ENCODE peak calls at places on chromosome 6, in four cellular contexts. One of them, this sample, is unnamed. For H3K9me3, the result is how much of the 10 kb centered on the place peaks cover.

GRCh38 chr6:43284986-43285385 is 13.1 kb upstream of the SLC22A7 start:
- DNase-seq in adrenal gland: no peak
- DNase-seq in psoas muscle: no peak
- DNase-seq in CD8-positive, alpha-beta T cell: no peak
- DNase-seq in this sample: no peak

GRCh38 chr6:147693185-147693584 is 184.7 kb downstream of the SAMD5 start:
- DNase-seq in adrenal gland: no peak
- DNase-seq in psoas muscle: no peak
- DNase-seq in CD8-positive, alpha-beta T cell: no peak
- DNase-seq in this sample: no peak

GRCh38 chr6:169833258-169833794 is 81.9 kb downstream of the ERMARD start:
- DNase-seq in adrenal gland: no peak
- DNase-seq in psoas muscle: no peak
- DNase-seq in CD8-positive, alpha-beta T cell: no peak
- DNase-seq in this sample: no peak

GRCh38 chr6:169950558-169950957 is 199.1 kb downstream of the ERMARD start:
- DNase-seq in adrenal gland: no peak
- DNase-seq in psoas muscle: no peak
- DNase-seq in CD8-positive, alpha-beta T cell: no peak
- DNase-seq in this sample: no peak

GRCh38 chr6:20404641-20405032 is 3.0 kb downstream of the E2F3 start:
- DNase-seq in adrenal gland: peak
- DNase-seq in psoas muscle: no peak
- DNase-seq in CD8-positive, alpha-beta T cell: peak
- DNase-seq in this sample: peak

GRCh38 chr6:12069891-12070529 is 57.9 kb downstream of the HIVEP1 start:
- DNase-seq in adrenal gland: no peak
- DNase-seq in psoas muscle: no peak
- DNase-seq in CD8-positive, alpha-beta T cell: no peak
- DNase-seq in this sample: no peak

GRCh38 chr6:161668665-161669064 is 394.8 kb upstream of the AGPAT4 start:
- DNase-seq in adrenal gland: no peak
- DNase-seq in psoas muscle: no peak
- DNase-seq in CD8-positive, alpha-beta T cell: no peak
- DNase-seq in this sample: no peak

GRCh38 chr6:18784794-18785193 is 397.6 kb downstream of the RNF144B start:
- DNase-seq in adrenal gland: no peak
- DNase-seq in psoas muscle: no peak
- DNase-seq in CD8-positive, alpha-beta T cell: no peak
- DNase-seq in this sample: no peak

GRCh38 chr6:132253211-132253610 is 148.1 kb downstream of the MOXD1 start:
- DNase-seq in adrenal gland: no peak
- DNase-seq in psoas muscle: no peak
- DNase-seq in CD8-positive, alpha-beta T cell: no peak
- DNase-seq in this sample: no peak

GRCh38 chr6:106056738-106057390 is 29.3 kb upstream of the PRDM1 start:
- DNase-seq in adrenal gland: no peak
- DNase-seq in psoas muscle: no peak
- DNase-seq in CD8-positive, alpha-beta T cell: no peak
- DNase-seq in this sample: no peak

GRCh38 chr6:87200469-87201174 is 45.3 kb downstream of the ZNF292 start:
- DNase-seq in adrenal gland: peak
- DNase-seq in psoas muscle: peak
- DNase-seq in CD8-positive, alpha-beta T cell: no peak
- DNase-seq in this sample: no peak

GRCh38 chr6:146546440-146546839 is 2.8 kb downstream of the RAB32 start:
- DNase-seq in adrenal gland: no peak
- DNase-seq in psoas muscle: no peak
- DNase-seq in CD8-positive, alpha-beta T cell: no peak
- DNase-seq in this sample: no peak

GRCh38 chr6:17297261-17298080 is 16.3 kb downstream of the RBM24 start:
- DNase-seq in adrenal gland: no peak
- DNase-seq in psoas muscle: no peak
- DNase-seq in CD8-positive, alpha-beta T cell: no peak
- DNase-seq in this sample: no peak

GRCh38 chr6:118787746-118788419 is 106.1 kb upstream of the ASF1A start:
- DNase-seq in adrenal gland: peak
- DNase-seq in psoas muscle: no peak
- DNase-seq in CD8-positive, alpha-beta T cell: no peak
- DNase-seq in this sample: no peak

GRCh38 chr6:43077981-43078411 is 1.9 kb downstream of the PTK7 start:
- DNase-seq in adrenal gland: no peak
- DNase-seq in psoas muscle: no peak
- DNase-seq in CD8-positive, alpha-beta T cell: no peak
- DNase-seq in this sample: no peak

GRCh38 chr6:55826941-55827340 is 48.4 kb downstream of the BMP5 start:
- DNase-seq in adrenal gland: no peak
- DNase-seq in psoas muscle: no peak
- DNase-seq in CD8-positive, alpha-beta T cell: no peak
- DNase-seq in this sample: no peak

GRCh38 chr6:389622-390021 is 1.9 kb upstream of the IRF4 start:
- DNase-seq in adrenal gland: no peak
- DNase-seq in psoas muscle: no peak
- DNase-seq in CD8-positive, alpha-beta T cell: no peak
- DNase-seq in this sample: no peak

GRCh38 chr6:11770546-11771466 is 7.8 kb downstream of the ADTRP start:
- DNase-seq in adrenal gland: peak
- DNase-seq in psoas muscle: peak
- DNase-seq in CD8-positive, alpha-beta T cell: no peak
- DNase-seq in this sample: peak

GRCh38 chr6:39062014-39062740 is 13.6 kb downstream of the GLP1R start:
- DNase-seq in adrenal gland: no peak
- DNase-seq in psoas muscle: no peak
- DNase-seq in CD8-positive, alpha-beta T cell: no peak
- DNase-seq in this sample: no peak

GRCh38 chr6:12097791-12098190 is 85.7 kb downstream of the HIVEP1 start:
- DNase-seq in adrenal gland: no peak
- DNase-seq in psoas muscle: no peak
- DNase-seq in CD8-positive, alpha-beta T cell: no peak
- DNase-seq in this sample: no peak

GRCh38 chr6:75489025-75489424 is 4.6 kb downstream of the FILIP1 start:
- DNase-seq in adrenal gland: no peak
- DNase-seq in psoas muscle: no peak
- DNase-seq in CD8-positive, alpha-beta T cell: no peak
- DNase-seq in this sample: no peak

GRCh38 chr6:11096109-11096508 is 2.5 kb downstream of the SMIM13 start:
- DNase-seq in adrenal gland: peak
- DNase-seq in psoas muscle: no peak
- DNase-seq in CD8-positive, alpha-beta T cell: no peak
- DNase-seq in this sample: no peak

GRCh38 chr6:52102330-52102932 is 15.0 kb upstream of the PKHD1 start:
- DNase-seq in adrenal gland: no peak
- DNase-seq in psoas muscle: no peak
- DNase-seq in CD8-positive, alpha-beta T cell: no peak
- DNase-seq in this sample: no peak

GRCh38 chr6:53930330-53930729 is 135.5 kb downstream of the LRRC1 start:
- DNase-seq in adrenal gland: no peak
- DNase-seq in psoas muscle: no peak
- DNase-seq in CD8-positive, alpha-beta T cell: no peak
- DNase-seq in this sample: no peak

GRCh38 chr6:273441-274111 is 18.7 kb upstream of the DUSP22 start:
- DNase-seq in adrenal gland: no peak
- DNase-seq in psoas muscle: no peak
- DNase-seq in CD8-positive, alpha-beta T cell: no peak
- DNase-seq in this sample: no peak

GRCh38 chr6:12254228-12254627 is 35.9 kb upstream of the EDN1 start:
- DNase-seq in adrenal gland: no peak
- DNase-seq in psoas muscle: no peak
- DNase-seq in CD8-positive, alpha-beta T cell: no peak
- DNase-seq in this sample: no peak

GRCh38 chr6:31901415-31901952 is 402 bp downstream of the ZBTB12 start:
- DNase-seq in adrenal gland: peak
- DNase-seq in psoas muscle: peak
- DNase-seq in CD8-positive, alpha-beta T cell: peak
- DNase-seq in this sample: no peak

GRCh38 chr6:19830171-19830570 is 7.0 kb upstream of the ID4 start:
- DNase-seq in adrenal gland: no peak
- DNase-seq in psoas muscle: no peak
- DNase-seq in CD8-positive, alpha-beta T cell: no peak
- DNase-seq in this sample: no peak

GRCh38 chr6:151494235-151494950 is 576 bp downstream of the CCDC170 start:
- DNase-seq in adrenal gland: peak
- DNase-seq in psoas muscle: peak
- DNase-seq in CD8-positive, alpha-beta T cell: no peak
- DNase-seq in this sample: no peak

GRCh38 chr6:53647437-53648094 is 18.0 kb downstream of the KLHL31 start:
- DNase-seq in adrenal gland: no peak
- DNase-seq in psoas muscle: no peak
- DNase-seq in CD8-positive, alpha-beta T cell: peak
- DNase-seq in this sample: no peak

GRCh38 chr6:151680846-151681425 is 126.5 kb upstream of the ESR1 start:
- DNase-seq in adrenal gland: no peak
- DNase-seq in psoas muscle: no peak
- DNase-seq in CD8-positive, alpha-beta T cell: no peak
- DNase-seq in this sample: no peak

GRCh38 chr6:33768644-33769120 is 20.2 kb downstream of the LEMD2 start:
- DNase-seq in adrenal gland: peak
- DNase-seq in psoas muscle: peak
- DNase-seq in CD8-positive, alpha-beta T cell: peak
- DNase-seq in this sample: no peak

GRCh38 chr6:83221886-83222479 is 28.8 kb downstream of the RWDD2A start:
- DNase-seq in adrenal gland: no peak
- DNase-seq in psoas muscle: no peak
- DNase-seq in CD8-positive, alpha-beta T cell: no peak
- DNase-seq in this sample: no peak

GRCh38 chr6:45710304-45710821 is 305.3 kb downstream of the CLIC5 start:
- DNase-seq in adrenal gland: no peak
- DNase-seq in psoas muscle: no peak
- DNase-seq in CD8-positive, alpha-beta T cell: no peak
- DNase-seq in this sample: no peak
- H3K27ac ChIP-seq in adrenal gland: no peak
- H3K27ac ChIP-seq in psoas muscle: no peak
- H3K27ac ChIP-seq in CD8-positive, alpha-beta T cell: no peak
- H3K27ac ChIP-seq in this sample: no peak

GRCh38 chr6:167699141-167700036 is 127.3 kb upstream of the AFDN start:
- DNase-seq in adrenal gland: peak
- DNase-seq in psoas muscle: peak
- DNase-seq in CD8-positive, alpha-beta T cell: peak
- DNase-seq in this sample: peak

GRCh38 chr6:167698540-167698939 is 128.2 kb upstream of the AFDN start:
- DNase-seq in adrenal gland: no peak
- DNase-seq in psoas muscle: no peak
- DNase-seq in CD8-positive, alpha-beta T cell: no peak
- DNase-seq in this sample: no peak

GRCh38 chr6:167696261-167696660 is 130.4 kb upstream of the AFDN start:
- DNase-seq in adrenal gland: no peak
- DNase-seq in psoas muscle: no peak
- DNase-seq in CD8-positive, alpha-beta T cell: no peak
- DNase-seq in this sample: no peak

GRCh38 chr6:167697316-167697715 is 129.4 kb upstream of the AFDN start:
- DNase-seq in adrenal gland: no peak
- DNase-seq in psoas muscle: no peak
- DNase-seq in CD8-positive, alpha-beta T cell: no peak
- DNase-seq in this sample: no peak

GRCh38 chr6:167695831-167696230 is 130.9 kb upstream of the AFDN start:
- DNase-seq in adrenal gland: no peak
- DNase-seq in psoas muscle: no peak
- DNase-seq in CD8-positive, alpha-beta T cell: no peak
- DNase-seq in this sample: no peak
- H3K9me3 ChIP-seq in adrenal gland: under half
- H3K9me3 ChIP-seq in psoas muscle: under half
- H3K9me3 ChIP-seq in CD8-positive, alpha-beta T cell: under half
- H3K9me3 ChIP-seq in this sample: under half

GRCh38 chr6:113858067-113858604 is 991 bp downstream of the MARCKS start:
- DNase-seq in adrenal gland: no peak
- DNase-seq in psoas muscle: peak
- DNase-seq in CD8-positive, alpha-beta T cell: no peak
- DNase-seq in this sample: no peak
- H3K27ac ChIP-seq in adrenal gland: peak
- H3K27ac ChIP-seq in psoas muscle: peak
- H3K27ac ChIP-seq in CD8-positive, alpha-beta T cell: no peak
- H3K27ac ChIP-seq in this sample: peak

GRCh38 chr6:28738396-28738765 is 185.4 kb downstream of the TRIM27 start:
- DNase-seq in adrenal gland: no peak
- DNase-seq in psoas muscle: no peak
- DNase-seq in CD8-positive, alpha-beta T cell: no peak
- DNase-seq in this sample: no peak

GRCh38 chr6:28734443-28734959 is 189.3 kb downstream of the TRIM27 start:
- DNase-seq in adrenal gland: no peak
- DNase-seq in psoas muscle: no peak
- DNase-seq in CD8-positive, alpha-beta T cell: no peak
- DNase-seq in this sample: no peak

GRCh38 chr6:28741363-28741762 is 182.4 kb downstream of the TRIM27 start:
- DNase-seq in adrenal gland: no peak
- DNase-seq in psoas muscle: no peak
- DNase-seq in CD8-positive, alpha-beta T cell: no peak
- DNase-seq in this sample: no peak

GRCh38 chr6:28736121-28736520 is 187.7 kb downstream of the TRIM27 start:
- DNase-seq in adrenal gland: no peak
- DNase-seq in psoas muscle: no peak
- DNase-seq in CD8-positive, alpha-beta T cell: no peak
- DNase-seq in this sample: no peak

GRCh38 chr6:28737750-28738395 is 185.9 kb downstream of the TRIM27 start:
- DNase-seq in adrenal gland: no peak
- DNase-seq in psoas muscle: no peak
- DNase-seq in CD8-positive, alpha-beta T cell: no peak
- DNase-seq in this sample: no peak
- H3K9me3 ChIP-seq in adrenal gland: under half
- H3K9me3 ChIP-seq in psoas muscle: under half
- H3K9me3 ChIP-seq in CD8-positive, alpha-beta T cell: under half
- H3K9me3 ChIP-seq in this sample: under half

DNA sequence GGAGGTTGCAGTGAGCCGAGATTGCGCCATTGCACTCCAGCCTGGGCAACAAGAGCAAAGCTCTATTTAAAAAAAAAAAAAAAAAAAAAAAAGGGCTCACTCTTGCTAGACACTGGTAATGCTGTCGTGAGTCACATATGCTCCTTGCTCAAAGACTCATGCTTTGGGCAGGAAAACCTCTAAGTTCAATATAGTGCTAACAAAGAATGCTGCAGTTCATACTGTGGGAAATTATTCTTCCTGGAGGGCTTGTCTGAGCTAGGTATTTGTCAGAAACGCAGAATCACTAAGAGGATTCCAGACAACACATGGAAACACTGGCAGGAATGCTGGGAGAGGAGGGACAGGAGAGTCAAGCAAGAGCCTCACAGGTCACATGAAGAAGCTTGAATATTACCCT is 2.3 kb upstream of the LYRM2 start:
- DNase-seq in adrenal gland: no peak
- DNase-seq in psoas muscle: no peak
- DNase-seq in CD8-positive, alpha-beta T cell: no peak
- DNase-seq in this sample: no peak
- H3K27ac ChIP-seq in adrenal gland: no peak
- H3K27ac ChIP-seq in psoas muscle: no peak
- H3K27ac ChIP-seq in CD8-positive, alpha-beta T cell: no peak
- H3K27ac ChIP-seq in this sample: no peak

DNA sequence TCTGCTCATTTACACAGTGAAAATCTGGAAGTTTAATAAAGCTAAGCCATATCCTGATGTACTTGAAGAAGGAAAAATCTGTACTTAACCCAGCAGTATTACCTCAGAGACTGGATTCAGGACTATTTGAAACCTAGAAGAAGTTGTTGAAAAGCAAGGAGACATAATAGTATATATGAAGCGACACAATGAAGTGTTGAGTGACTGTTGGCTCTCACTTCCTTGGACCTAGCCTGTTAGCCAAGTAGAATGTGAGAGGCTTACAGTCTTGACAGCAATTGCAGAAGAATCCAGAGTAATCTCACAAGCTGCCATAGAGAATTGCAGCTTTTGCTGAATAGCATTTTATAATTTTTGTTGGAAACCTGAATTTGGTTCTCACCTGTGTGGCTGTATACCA is 26.7 kb downstream of the SMAP1 start:
- DNase-seq in adrenal gland: no peak
- DNase-seq in psoas muscle: no peak
- DNase-seq in CD8-positive, alpha-beta T cell: no peak
- DNase-seq in this sample: no peak
- H3K9me3 ChIP-seq in adrenal gland: under half
- H3K9me3 ChIP-seq in psoas muscle: under half
- H3K9me3 ChIP-seq in CD8-positive, alpha-beta T cell: under half
- H3K9me3 ChIP-seq in this sample: under half

This sample was measured in esophagus squamous epithelium.